ENCODE peak calls at places on chromosome 2, in four cellular contexts. H is endodermal cell, U is mesendoderm, Q is lower lobe of right lung. M is an unnamed sample.

GRCh38 chr2:209380278-209380677 is 43.6 kb upstream of the MAP2 start:
- DNase-seq in H (no peak), U (no peak), Q (no peak), M (no peak)

GRCh38 chr2:145323512-145323911 is 803.6 kb upstream of the ZEB2 start:
- DNase-seq in H (no peak), U (no peak), Q (no peak), M (no peak)

GRCh38 chr2:161250864-161251436 is 57.3 kb upstream of the PSMD14 start:
- DNase-seq in H (peak; percentile 55), U (peak; percentile 92), Q (no peak), M (peak; percentile 68)

GRCh38 chr2:175600024-175600831 is 401.8 kb downstream of the LNPK start:
- DNase-seq in H (no peak), U (peak; percentile 37), Q (no peak), M (no peak)

GRCh38 chr2:150175034-150175433 is 312.4 kb downstream of the RND3 start:
- DNase-seq in H (no peak), U (no peak), Q (no peak), M (no peak)

GRCh38 chr2:168494190-168494711 is 38.2 kb downstream of the CERS6 start:
- DNase-seq in H (peak; percentile 82), U (peak; percentile 76), Q (no peak), M (no peak)

GRCh38 chr2:166382-166781 is 97.5 kb downstream of the SH3YL1 start:
- DNase-seq in H (no peak), U (no peak), Q (no peak), M (no peak)

GRCh38 chr2:236600892-236601291 is 31.3 kb downstream of the ACKR3 start:
- DNase-seq in H (no peak), U (no peak), Q (no peak), M (no peak)

GRCh38 chr2:192091480-192091879 is 103.3 kb downstream of the TMEFF2 start:
- DNase-seq in H (no peak), U (no peak), Q (no peak), M (no peak)

GRCh38 chr2:172293952-172294351 is 133.4 kb upstream of the ITGA6 start:
- DNase-seq in H (no peak), U (no peak), Q (no peak), M (no peak)

GRCh38 chr2:101349893-101350662 is 37.2 kb downstream of the CREG2 start:
- DNase-seq in H (no peak), U (no peak), Q (no peak), M (no peak)

GRCh38 chr2:129778608-129778877 is 200.9 kb upstream of the RAB6C start:
- DNase-seq in H (peak; percentile 28), U (no peak), Q (no peak), M (no peak)

GRCh38 chr2:204000446-204000845 is 63.9 kb downstream of the ICOS start:
- DNase-seq in H (no peak), U (no peak), Q (no peak), M (no peak)

GRCh38 chr2:231336236-231336635 is 59.3 kb upstream of the B3GNT7 start:
- DNase-seq in H (peak; percentile 57), U (no peak), Q (no peak), M (no peak)

DNA sequence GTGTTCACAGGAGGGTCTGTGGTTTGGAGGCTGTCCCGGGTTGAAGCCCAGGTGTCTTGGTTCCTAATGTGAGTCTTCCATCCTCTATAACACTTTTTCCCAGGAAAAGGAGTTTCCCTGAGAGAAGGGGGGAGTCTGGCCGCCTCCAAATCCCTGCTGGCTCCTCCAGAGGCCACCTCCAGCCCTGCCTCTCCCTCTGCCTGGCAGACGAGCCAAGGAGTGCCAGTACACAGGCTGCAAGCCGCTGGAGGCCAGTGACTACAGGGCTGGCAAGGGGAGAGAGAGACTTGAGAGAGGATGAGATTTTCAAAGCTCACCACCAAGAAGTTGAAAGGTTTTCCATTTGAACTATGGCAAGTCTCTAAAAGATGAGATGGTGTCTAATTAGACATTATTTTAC is 154.2 kb upstream of the ID2 start:
- DNase-seq in H (no peak), U (no peak), Q (no peak), M (no peak)
- H3K27me3 ChIP-seq in H (no peaks in the 10 kb centered on the region), U (no peaks in the 10 kb centered on the region), Q (no peaks in the 10 kb centered on the region), M (no peaks in the 10 kb centered on the region)

GRCh38 chr2:201452856-201453643 is 1.5 kb downstream of the STRADB start:
- DNase-seq in H (no peak), U (no peak), Q (no peak), M (no peak)
- H3K4me3 ChIP-seq in H (peak overlapping the region; percentile 95), U (no peak overlapping the region), Q (peak overlapping the region; percentile 86), M (no peak overlapping the region)

GRCh38 chr2:126657146-126657635 is 1.2 kb downstream of the GYPC start:
- DNase-seq in H (peak; percentile 72), U (peak; percentile 57), Q (peak; percentile 63), M (peak; percentile 59)

GRCh38 chr2:126655500-126656310 is at the start of gene GYPC:
- DNase-seq in H (peak; percentile 89), U (peak; percentile 73), Q (peak; percentile 76), M (peak; percentile 88)

GRCh38 chr2:126653102-126653501 is 2.9 kb upstream of the GYPC start:
- DNase-seq in H (no peak), U (no peak), Q (no peak), M (no peak)

GRCh38 chr2:126656311-126657145 is 570 bp downstream of the GYPC start:
- DNase-seq in H (peak; percentile 88), U (peak; percentile 74), Q (peak; percentile 70), M (peak; percentile 86)

GRCh38 chr2:126655066-126655465 is 892 bp upstream of the GYPC start:
- DNase-seq in H (no peak), U (peak; percentile 37), Q (no peak), M (no peak)
- H3K27me3 ChIP-seq in H (peaks cover 5% of the 10 kb centered on the region), U (no peaks in the 10 kb centered on the region), Q (no peaks in the 10 kb centered on the region), M (no peaks in the 10 kb centered on the region)

DNA sequence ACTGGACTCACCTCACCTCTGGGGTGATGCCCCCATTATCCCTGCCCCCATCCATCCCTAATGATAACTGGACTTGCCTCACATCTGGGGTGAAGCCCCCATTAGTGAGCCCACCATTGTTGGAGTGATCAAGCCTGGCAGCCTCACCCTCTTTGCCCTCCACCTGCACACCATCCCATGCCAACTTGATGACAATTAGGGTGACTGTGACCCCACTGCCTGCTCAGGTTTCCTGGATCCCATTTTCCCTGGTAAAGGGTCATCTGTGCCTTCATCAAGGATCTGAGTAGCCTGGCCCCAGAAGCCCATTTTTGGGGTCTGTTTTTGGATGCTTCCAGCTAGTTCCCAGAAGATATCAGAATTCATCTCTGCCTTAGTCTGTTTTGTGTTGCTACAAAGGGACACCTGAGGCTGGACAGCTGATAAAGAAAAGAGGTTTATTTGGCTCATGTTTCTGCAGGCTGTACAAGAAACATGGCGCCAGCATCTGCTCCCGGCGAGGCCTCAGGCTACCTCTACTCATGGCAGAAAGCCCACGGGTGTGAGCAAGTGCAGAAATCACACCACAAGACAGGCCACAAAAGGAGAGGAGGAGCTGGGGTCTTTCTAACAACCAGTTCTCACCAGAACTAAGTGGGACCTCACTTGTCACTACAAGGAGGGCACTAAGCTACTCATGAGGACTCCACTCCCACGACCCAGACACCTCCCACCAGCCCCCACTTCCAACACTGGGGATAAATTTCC is 196.4 kb upstream of the TWIST2 start:
- DNase-seq in H (peak; percentile 19), U (no peak), Q (no peak), M (no peak)
- H3K4me3 ChIP-seq in H (no peak overlapping the region), U (no peak overlapping the region), Q (no peak overlapping the region), M (no peak overlapping the region)

GRCh38 chr2:40512246-40512645 is 60.4 kb upstream of the SLC8A1 start:
- DNase-seq in H (peak; percentile 43), U (peak; percentile 19), Q (no peak), M (no peak)
- H3K27me3 ChIP-seq in H (no peaks in the 10 kb centered on the region), U (no peaks in the 10 kb centered on the region), Q (no peaks in the 10 kb centered on the region), M (no peaks in the 10 kb centered on the region)

GRCh38 chr2:239660390-239661228 is 259.8 kb upstream of the HDAC4 start:
- DNase-seq in H (no peak), U (no peak), Q (no peak), M (no peak)

GRCh38 chr2:239662413-239663120 is 261.7 kb upstream of the HDAC4 start:
- DNase-seq in H (no peak), U (peak; percentile 13), Q (no peak), M (no peak)

GRCh38 chr2:239661334-239662312 is 260.8 kb upstream of the HDAC4 start:
- DNase-seq in H (no peak), U (no peak), Q (no peak), M (no peak)

GRCh38 chr2:239654266-239654665 is 253.4 kb upstream of the HDAC4 start:
- DNase-seq in H (no peak), U (no peak), Q (no peak), M (no peak)

DNA sequence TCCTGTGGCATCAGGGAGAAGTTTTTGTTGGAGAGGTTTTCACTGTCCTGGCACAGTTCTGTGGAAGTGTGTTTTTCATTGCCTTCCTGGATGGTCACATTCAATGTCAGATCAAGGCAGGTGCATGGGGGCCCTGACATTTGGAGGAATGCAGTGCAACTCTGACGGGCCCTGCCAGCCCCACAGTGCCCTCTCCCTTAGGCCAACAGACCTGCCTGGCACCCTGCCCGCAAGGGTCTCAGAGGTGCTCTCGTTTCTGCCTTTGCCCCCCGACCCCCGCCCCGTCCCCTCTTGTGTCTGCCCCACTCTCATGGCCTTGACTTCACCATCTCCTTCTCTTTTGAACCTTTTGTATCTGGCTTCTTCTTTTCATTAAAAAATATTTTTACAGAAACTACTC is 257.2 kb upstream of the HDAC4 start:
- DNase-seq in H (no peak), U (no peak), Q (no peak), M (no peak)
- H3K4me3 ChIP-seq in H (no peak overlapping the region), U (no peak overlapping the region), Q (no peak overlapping the region), M (no peak overlapping the region)

M was measured in H7.